ENCODE peak calls at places on chromosomes 13 and 19, in five cellular contexts. One of them, this sample, is unnamed.

GRCh38 chr13:98619556-98619955 is 42.6 kb upstream of the STK24 start:
- DNase-seq in NCI-H1105 treated with DMSO at 0.1 percent for 48 hours: no peak
- DNase-seq in NCI-H1092: no peak
- DNase-seq in activated CD4-positive, alpha-beta T cell treated with anti-CD3 and anti-CD28 coated beads, Interleukin-2, amount 10 ng/mL, durations not matched to agents 24 days and 14 days: no peak
- DNase-seq in PC-3: no peak
- DNase-seq in this sample: no peak

GRCh38 chr13:33017410-33017929 is 1.2 kb downstream of the KL start:
- DNase-seq in NCI-H1105 treated with DMSO at 0.1 percent for 48 hours: no peak
- DNase-seq in activated CD4-positive, alpha-beta T cell treated with anti-CD3 and anti-CD28 coated beads, Interleukin-2, amount 10 ng/mL, durations not matched to agents 24 days and 14 days: peak
- DNase-seq in NCI-H1092: no peak
- DNase-seq in PC-3: no peak
- DNase-seq in this sample: no peak

GRCh38 chr19:43804443-43804842 is 2.2 kb upstream of the LYPD5 start:
- DNase-seq in activated CD4-positive, alpha-beta T cell treated with anti-CD3 and anti-CD28 coated beads, Interleukin-2, amount 10 ng/mL, durations not matched to agents 24 days and 14 days: no peak
- DNase-seq in PC-3: no peak
- DNase-seq in NCI-H1105 treated with DMSO at 0.1 percent for 48 hours: no peak
- DNase-seq in NCI-H1092: no peak
- DNase-seq in this sample: no peak

GRCh38 chr19:46728693-46729339 is 11.9 kb upstream of the PRKD2 start:
- DNase-seq in activated CD4-positive, alpha-beta T cell treated with anti-CD3 and anti-CD28 coated beads, Interleukin-2, amount 10 ng/mL, durations not matched to agents 24 days and 14 days: peak
- DNase-seq in PC-3: peak
- DNase-seq in NCI-H1105 treated with DMSO at 0.1 percent for 48 hours: no peak
- DNase-seq in NCI-H1092: no peak
- DNase-seq in this sample: no peak

GRCh38 chr13:113856716-113857065 is 7.2 kb downstream of the GAS6 start:
- DNase-seq in activated CD4-positive, alpha-beta T cell treated with anti-CD3 and anti-CD28 coated beads, Interleukin-2, amount 10 ng/mL, durations not matched to agents 24 days and 14 days: no peak
- DNase-seq in NCI-H1105 treated with DMSO at 0.1 percent for 48 hours: no peak
- DNase-seq in NCI-H1092: no peak
- DNase-seq in PC-3: peak
- DNase-seq in this sample: no peak

GRCh38 chr13:67228909-67229308 is 1.2 kb downstream of the PCDH9 start:
- DNase-seq in activated CD4-positive, alpha-beta T cell treated with anti-CD3 and anti-CD28 coated beads, Interleukin-2, amount 10 ng/mL, durations not matched to agents 24 days and 14 days: no peak
- DNase-seq in NCI-H1105 treated with DMSO at 0.1 percent for 48 hours: no peak
- DNase-seq in PC-3: no peak
- DNase-seq in NCI-H1092: no peak
- DNase-seq in this sample: no peak

GRCh38 chr19:55541091-55541490 is 4.2 kb upstream of the SBK2 start:
- DNase-seq in NCI-H1105 treated with DMSO at 0.1 percent for 48 hours: no peak
- DNase-seq in PC-3: no peak
- DNase-seq in NCI-H1092: no peak
- DNase-seq in activated CD4-positive, alpha-beta T cell treated with anti-CD3 and anti-CD28 coated beads, Interleukin-2, amount 10 ng/mL, durations not matched to agents 24 days and 14 days: no peak
- DNase-seq in this sample: no peak

GRCh38 chr13:32917504-32917903 is 98.7 kb upstream of the KL start:
- DNase-seq in activated CD4-positive, alpha-beta T cell treated with anti-CD3 and anti-CD28 coated beads, Interleukin-2, amount 10 ng/mL, durations not matched to agents 24 days and 14 days: no peak
- DNase-seq in PC-3: peak
- DNase-seq in NCI-H1105 treated with DMSO at 0.1 percent for 48 hours: no peak
- DNase-seq in NCI-H1092: no peak
- DNase-seq in this sample: no peak

This sample was measured in NCI-H2081 treated with DMSO at 0.1 percent for 48 hours.